ENCODE peak calls at places on chromosomes 12 and 14, in four cellular contexts. Q is breast epithelium, Z is lower leg skin, Y is A549. E is an unnamed sample.

GRCh38 chr14:65222434-65222833 is 120.1 kb upstream of the MAX start:
- DNase-seq in Y (peak; percentile 53), Q (no peak), Z (no peak), E (peak; percentile 52)

GRCh38 chr14:55500708-55501107 is 60.3 kb upstream of the TBPL2 start:
- DNase-seq in Q (no peak), Z (no peak), Y (no peak), E (no peak)

GRCh38 chr14:48957486-48957885 is 628.7 kb downstream of the RPS29 start:
- DNase-seq in Y (no peak), Q (no peak), Z (no peak), E (no peak)

GRCh38 chr12:14802961-14803829 is at the start of the genes C12orf60 and WBP11:
- DNase-seq in Y (peak; percentile 99), Z (peak; percentile 98), Q (peak; percentile 97), E (peak; percentile 95)

GRCh38 chr12:97951717-97952116 is 489.1 kb downstream of the RMST start:
- DNase-seq in Y (no peak), Z (no peak), Q (no peak), E (no peak)

GRCh38 chr12:59040651-59041050 is 120.3 kb upstream of the LRIG3 start:
- DNase-seq in Z (no peak), Q (no peak), Y (peak; percentile 33), E (no peak)

GRCh38 chr12:105485926-105486325 is 155.4 kb downstream of the C12orf75 start:
- DNase-seq in Q (no peak), Z (no peak), Y (no peak), E (no peak)

GRCh38 chr14:93997082-93997481 is at the start of gene CCDC197:
- DNase-seq in Y (no peak), Z (no peak), Q (no peak), E (no peak)

GRCh38 chr14:30267141-30267540 is 291.8 kb upstream of the G2E3 start:
- DNase-seq in Y (no peak), Q (no peak), Z (no peak), E (no peak)

GRCh38 chr14:22820731-22821130 is 5.5 kb upstream of the SLC7A7 start:
- DNase-seq in Z (no peak), Y (peak; percentile 28), Q (no peak), E (no peak)

GRCh38 chr14:90444077-90444696 is 47.4 kb downstream of the CALM1 start:
- DNase-seq in Y (no peak), Q (peak; percentile 48), Z (peak; percentile 56), E (peak; percentile 80)

DNA sequence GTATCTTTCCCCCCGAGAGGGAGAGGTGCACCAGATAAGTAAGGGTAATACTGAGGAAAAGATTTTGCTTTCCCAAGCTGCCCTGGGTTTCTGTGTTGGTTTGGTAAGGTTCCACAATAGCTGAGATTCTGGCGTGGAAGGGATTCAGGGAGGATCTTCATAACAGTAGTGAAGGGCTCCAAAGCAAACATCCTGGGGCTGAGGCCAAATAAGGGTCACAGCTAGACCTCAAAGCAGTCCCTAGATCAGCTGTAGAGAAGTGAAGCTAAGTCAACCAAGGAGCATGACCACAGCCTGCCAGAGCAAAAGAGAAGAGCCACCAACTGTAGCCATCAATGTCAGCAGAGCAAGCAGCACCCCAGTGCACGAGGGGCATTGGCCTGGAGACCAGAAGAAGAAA is 73.2 kb upstream of the SLC35F4 start:
- DNase-seq in Q (no peak), Z (no peak), Y (no peak), E (no peak)
- TF ChIP-seq CTCF in Q (no peak), Z (no peak), Y (no peak), E (no peak)

GRCh38 chr12:49537709-49538601 is 875 bp upstream of the KCNH3 start:
- DNase-seq in Y (no peak), Z (no peak), Q (no peak), E (no peak)
- TF ChIP-seq CTCF in Y (no peak), Z (no peak), Q (no peak), E (no peak)

GRCh38 chr12:107914460-107914977 is 140.0 kb downstream of the ASCL4 start:
- DNase-seq in Q (no peak), Y (no peak), Z (no peak), E (no peak)

GRCh38 chr12:107921062-107921461 is 146.6 kb downstream of the ASCL4 start:
- DNase-seq in Z (no peak), Q (no peak), Y (no peak), E (no peak)

GRCh38 chr12:107912421-107913004 is 138.0 kb downstream of the ASCL4 start:
- DNase-seq in Z (peak; percentile 42), Q (peak; percentile 74), Y (peak; percentile 73), E (no peak)

DNA sequence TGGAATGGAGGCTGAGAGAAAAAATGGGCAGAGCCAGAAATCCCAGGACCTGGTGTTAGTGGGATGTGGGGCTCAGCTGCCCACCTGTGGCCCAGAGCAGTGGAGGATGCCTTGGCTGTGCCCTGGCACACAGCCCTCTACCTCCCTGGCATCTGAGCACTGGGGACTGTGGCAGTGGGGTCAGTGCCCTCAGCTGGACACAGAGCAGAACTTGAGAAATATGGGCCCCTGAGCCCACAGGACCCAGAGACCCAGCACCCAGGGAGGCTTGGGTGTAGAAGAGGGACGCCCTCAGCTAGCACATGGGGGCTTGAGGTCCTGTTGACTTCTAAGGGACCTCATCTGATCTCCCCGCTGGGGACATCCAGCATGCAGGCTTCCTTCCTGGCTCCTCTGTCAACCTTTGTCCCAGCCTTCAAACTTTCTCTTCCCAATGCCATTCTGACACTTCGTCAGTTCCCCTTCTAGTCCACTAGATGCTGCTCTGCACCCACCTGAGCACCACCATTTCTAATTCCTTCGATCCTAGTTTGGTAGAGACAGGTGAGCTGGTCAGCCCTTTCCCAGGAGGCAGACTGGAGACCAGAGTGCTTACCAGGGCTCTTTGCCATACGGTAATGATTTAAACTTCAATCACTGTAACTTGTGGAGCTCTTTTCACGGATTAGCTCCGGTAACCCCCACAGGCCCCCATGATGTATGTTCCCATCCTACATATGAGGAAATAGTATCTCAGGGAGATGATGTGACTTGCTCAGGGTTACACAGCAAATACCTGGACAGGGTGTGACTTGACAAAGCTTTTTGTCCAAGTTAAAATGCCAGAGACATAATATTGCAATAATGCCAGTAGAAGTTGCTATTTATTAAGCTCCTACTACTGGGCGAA is 143.7 kb downstream of the ASCL4 start:
- DNase-seq in Q (no peak), Z (no peak), Y (peak; percentile 54), E (no peak)
- TF ChIP-seq CTCF in Q (no peak), Z (no peak), Y (peak; percentile 66), E (peak; percentile 27)

DNA sequence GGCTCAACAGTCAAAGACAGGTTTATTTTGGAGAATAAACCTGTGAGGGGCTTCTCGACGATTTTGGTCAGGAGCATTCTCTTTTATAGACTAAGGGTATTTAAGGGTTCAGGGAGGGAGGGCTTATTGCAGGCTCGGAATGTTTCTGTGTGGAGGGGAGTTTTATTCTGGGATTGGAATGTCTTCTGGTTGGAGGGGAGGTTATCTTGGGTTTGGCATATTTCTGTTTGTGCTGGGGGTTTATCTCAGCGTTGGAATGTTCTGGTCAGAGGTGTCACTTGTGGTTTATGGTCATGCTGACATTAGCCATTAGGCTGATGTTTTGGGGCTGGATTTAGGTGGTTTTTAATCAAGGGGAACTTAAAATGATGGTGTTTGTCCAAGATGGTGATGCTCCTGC is 103.9 kb downstream of the SUDS3 start:
- DNase-seq in Z (no peak), Y (no peak), Q (no peak), E (no peak)
- TF ChIP-seq CTCF in Z (no peak), Y (no peak), Q (no peak), E (no peak)

DNA sequence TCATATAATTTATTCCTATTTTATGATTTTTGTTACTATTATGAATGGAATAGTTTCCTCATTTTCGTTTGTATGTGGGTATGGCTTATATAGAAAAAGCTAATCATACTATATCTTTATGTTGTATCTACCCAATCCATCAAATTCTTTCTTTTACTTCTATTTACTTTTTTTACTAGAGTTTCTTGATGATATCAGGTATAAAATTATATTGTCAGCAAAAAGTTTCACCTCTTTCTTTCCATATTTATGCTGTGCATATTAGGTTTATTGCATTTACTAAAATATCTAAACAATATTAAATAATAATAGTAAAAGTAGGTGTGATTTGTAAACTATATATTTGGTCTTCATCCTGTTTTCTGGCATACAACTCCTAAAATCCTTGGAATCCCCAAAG is 146.7 kb upstream of the PLXNC1 start:
- DNase-seq in Z (no peak), Q (no peak), Y (no peak), E (no peak)
- TF ChIP-seq CTCF in Z (no peak), Q (no peak), Y (no peak), E (no peak)

GRCh38 chr14:103604620-103605019 is 24.4 kb upstream of the KLC1 start:
- DNase-seq in Z (no peak), Y (no peak), Q (no peak), E (no peak)

GRCh38 chr14:103607822-103608221 is 21.2 kb upstream of the KLC1 start:
- DNase-seq in Z (no peak), Q (no peak), Y (no peak), E (no peak)

GRCh38 chr14:103611215-103611614 is 17.8 kb upstream of the KLC1 start:
- DNase-seq in Y (no peak), Z (no peak), Q (no peak), E (no peak)

GRCh38 chr14:103607039-103607668 is 21.9 kb upstream of the KLC1 start:
- DNase-seq in Q (peak; percentile 61), Z (peak; percentile 82), Y (peak; percentile 37), E (peak; percentile 62)
- TF ChIP-seq CTCF in Q (no peak), Z (no peak), Y (no peak), E (peak; percentile 18)

DNA sequence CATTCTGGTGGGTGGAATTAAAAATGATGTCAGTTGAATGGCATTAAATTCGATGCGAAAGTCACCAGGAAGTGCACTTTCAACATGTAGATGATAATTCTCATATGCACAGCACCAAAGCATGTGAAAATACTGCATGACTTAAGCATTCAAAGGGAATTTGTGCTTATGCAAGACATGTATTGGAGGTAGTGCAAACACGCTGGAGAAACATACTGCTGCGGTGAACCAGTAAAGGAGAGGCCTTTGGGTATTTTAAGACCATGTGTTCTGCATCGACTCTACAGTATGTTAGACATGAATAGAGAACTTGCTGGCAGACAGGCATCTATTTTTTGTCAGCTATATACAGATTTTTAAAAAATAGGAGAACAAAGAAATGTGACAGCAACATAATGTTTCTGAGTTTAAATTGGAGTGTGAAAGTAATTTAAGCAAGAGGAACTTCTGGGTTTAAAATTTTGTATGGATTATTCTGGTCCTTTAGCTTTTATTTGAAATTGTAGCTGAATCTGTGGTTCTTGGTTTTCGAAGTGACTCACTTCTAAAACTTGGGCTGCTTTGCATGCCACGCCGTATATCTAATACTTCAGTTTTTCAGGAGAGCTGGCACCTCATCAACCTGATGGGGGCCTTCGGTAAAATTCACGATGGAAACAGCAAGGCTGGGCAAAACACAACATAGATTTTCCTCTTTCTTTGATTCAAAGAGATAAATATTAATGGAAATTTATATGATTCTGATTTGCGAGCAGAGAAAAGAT is 408.7 kb downstream of the APAF1 start:
- DNase-seq in Q (no peak), Y (no peak), Z (no peak), E (no peak)
- TF ChIP-seq CTCF in Q (no peak), Y (no peak), Z (no peak), E (no peak)

GRCh38 chr14:66507722-66508546 is at the start of gene GPHN:
- DNase-seq in Y (peak; percentile 98), Z (peak; percentile 94), Q (peak; percentile 94), E (peak; percentile 96)
- TF ChIP-seq CTCF in Y (no peak), Z (no peak), Q (no peak), E (no peak)

E was measured in lung.